ENCODE peak calls at places on chromosomes 1 and 21, in ten cellular contexts. L is breast epithelium, B is body of pancreas, P is Caco-2, A is ascending aorta, J is upper lobe of right lung, G is pancreas, T is BE2C, Q is transverse colon, E is stomach. I is an unnamed sample. For H3K27me3 and H3K4me1, the result is how much of the 10 kb centered on the place peaks cover.

GRCh38 chr1:18641005-18641941 is 10.6 kb downstream of the PAX7 start:
- DNase-seq in J (no peak), G (no peak), B (no peak), A (no peak), E (no peak), T (no peak), Q (no peak), L (no peak), P (no peak), I (no peak)

GRCh38 chr1:61293197-61293596 is 210.8 kb downstream of the NFIA start:
- DNase-seq in A (no peak), G (no peak), Q (no peak), T (no peak), J (no peak), P (no peak), B (no peak), E (no peak), L (no peak), I (no peak)

GRCh38 chr1:178645826-178646200 is 79.2 kb upstream of the RALGPS2 start:
- DNase-seq in E (no peak), G (no peak), Q (no peak), T (no peak), B (no peak), A (no peak), P (no peak), J (no peak), L (no peak), I (no peak)

GRCh38 chr21:15355066-15355465 is 290.3 kb upstream of the NRIP1 start:
- DNase-seq in L (no peak), A (no peak), E (no peak), J (no peak), T (no peak), B (no peak), P (no peak), G (no peak), Q (no peak), I (no peak)

GRCh38 chr1:43847882-43848281 is 85.7 kb upstream of the ARTN start:
- DNase-seq in A (no peak), J (no peak), G (no peak), T (no peak), Q (no peak), B (no peak), L (no peak), E (no peak), P (no peak), I (no peak)

GRCh38 chr1:60949154-60949825 is 133.1 kb upstream of the NFIA start:
- DNase-seq in A (no peak), P (no peak), L (no peak), G (no peak), J (no peak), E (no peak), Q (no peak), T (peak), B (no peak), I (no peak)

GRCh38 chr1:71930526-71930925 is 351.8 kb downstream of the NEGR1 start:
- DNase-seq in L (no peak), T (no peak), E (no peak), J (no peak), B (no peak), P (no peak), Q (no peak), G (no peak), A (no peak), I (no peak)

GRCh38 chr1:2785631-2786328 is 15.7 kb downstream of the TTC34 start:
- DNase-seq in B (peak), J (peak), G (no peak), Q (no peak), E (peak), T (no peak), L (no peak), P (no peak), A (no peak), I (peak)

GRCh38 chr1:168261390-168261789 is 19.3 kb upstream of the TBX19 start:
- DNase-seq in J (no peak), E (no peak), P (no peak), Q (no peak), L (no peak), A (no peak), G (no peak), B (no peak), T (no peak), I (no peak)

GRCh38 chr1:39819091-39819812 is 30.6 kb upstream of the BMP8B start:
- DNase-seq in P (no peak), J (no peak), L (no peak), A (no peak), Q (peak), E (peak), T (no peak), B (no peak), G (no peak), I (no peak)

GRCh38 chr1:64417828-64418227 is 52.1 kb upstream of the CACHD1 start:
- DNase-seq in B (no peak), E (no peak), Q (no peak), L (no peak), P (no peak), T (no peak), A (no peak), J (no peak), G (no peak), I (no peak)

GRCh38 chr1:48371598-48371997 is 100.4 kb downstream of the SPATA6 start:
- DNase-seq in J (no peak), T (no peak), P (no peak), Q (no peak), A (no peak), L (no peak), G (no peak), E (no peak), B (no peak), I (no peak)

GRCh38 chr1:36123357-36123756 is 1.7 kb downstream of the COL8A2 start:
- DNase-seq in P (no peak), B (no peak), A (no peak), G (no peak), E (no peak), L (no peak), J (peak), T (no peak), Q (no peak), I (no peak)

GRCh38 chr1:27356628-27357280 is 10.0 kb downstream of the MAP3K6 start:
- DNase-seq in Q (peak), L (no peak), B (peak), E (peak), A (no peak), P (no peak), G (peak), J (no peak), T (no peak), I (no peak)

GRCh38 chr1:208681878-208682663 is 437.9 kb upstream of the PLXNA2 start:
- DNase-seq in J (no peak), T (no peak), E (no peak), B (no peak), Q (no peak), G (no peak), L (no peak), A (no peak), P (no peak), I (no peak)

GRCh38 chr21:34498623-34499022 is 13.4 kb downstream of the KCNE1 start:
- DNase-seq in T (no peak), A (no peak), P (no peak), Q (no peak), G (no peak), B (no peak), L (peak), J (no peak), E (no peak), I (no peak)

GRCh38 chr1:74835046-74835445 is 102.1 kb downstream of the TYW3 start:
- DNase-seq in Q (no peak), B (no peak), T (no peak), L (no peak), E (no peak), P (no peak), G (no peak), J (no peak), A (no peak), I (no peak)

GRCh38 chr21:36788116-36788515 is 89.2 kb downstream of the SIM2 start:
- DNase-seq in Q (peak), T (no peak), L (no peak), B (no peak), E (peak), J (no peak), A (no peak), P (no peak), G (no peak), I (peak)

GRCh38 chr1:240169188-240169587 is 77.5 kb downstream of the FMN2 start:
- DNase-seq in T (no peak), A (no peak), G (no peak), J (no peak), B (no peak), E (no peak), P (no peak), L (no peak), Q (no peak), I (no peak)

GRCh38 chr1:182615468-182616129 is 11.4 kb upstream of the RGS16 start:
- DNase-seq in G (no peak), T (peak), B (no peak), J (peak), L (peak), E (no peak), P (no peak), Q (no peak), A (peak), I (no peak)

GRCh38 chr1:198018529-198018928 is 101.4 kb downstream of the LHX9 start:
- DNase-seq in Q (no peak), L (no peak), T (peak), J (no peak), A (no peak), E (no peak), G (no peak), B (no peak), P (no peak), I (no peak)

GRCh38 chr1:68207129-68207689 is 25.1 kb downstream of the WLS start:
- DNase-seq in J (no peak), P (no peak), B (no peak), L (no peak), E (no peak), T (no peak), A (no peak), Q (no peak), G (no peak), I (no peak)

GRCh38 chr21:41766883-41767605 is at the start of gene RIPK4:
- DNase-seq in Q (peak), J (peak), T (no peak), A (no peak), P (peak), G (peak), B (peak), L (peak), E (peak), I (peak)

GRCh38 chr1:39160703-39161102 is 43.8 kb upstream of the MACF1 start:
- DNase-seq in B (no peak), L (no peak), A (no peak), J (no peak), G (no peak), T (no peak), E (no peak), P (no peak), Q (no peak), I (no peak)

GRCh38 chr1:101004666-101005065 is 20.9 kb downstream of the DPH5 start:
- DNase-seq in B (no peak), T (no peak), P (no peak), G (no peak), J (no peak), L (no peak), E (no peak), A (no peak), Q (no peak), I (no peak)

GRCh38 chr1:51961231-51961630 is 29.3 kb downstream of the RAB3B start:
- DNase-seq in G (no peak), B (no peak), J (no peak), A (no peak), T (no peak), L (no peak), P (no peak), E (no peak), Q (no peak), I (no peak)

GRCh38 chr1:222167111-222167510 is 380.8 kb downstream of the HHIPL2 start:
- DNase-seq in J (no peak), Q (peak), A (no peak), P (peak), G (peak), L (no peak), T (peak), B (peak), E (peak), I (no peak)
- TF ChIP-seq CTCF in J (peak), Q (peak), A (no peak), P (peak), G (peak), L (peak), T (peak), B (peak), E (no peak), I (peak)

GRCh38 chr1:13513885-13514546 is at the start of gene LRRC38:
- DNase-seq in E (no peak), B (no peak), L (no peak), Q (peak), A (no peak), J (no peak), G (no peak), P (no peak), T (no peak), I (no peak)
- H3K27me3 ChIP-seq in E (under half), B (under half), L (under half), Q (half or more), A (under half), J (half or more), G (under half), P (under half), T (under half), I (under half)

GRCh38 chr21:26781331-26781730 is 63.9 kb downstream of the ADAMTS1 start:
- DNase-seq in B (no peak), Q (no peak), E (no peak), P (no peak), A (no peak), T (no peak), L (no peak), G (no peak), J (no peak), I (no peak)

GRCh38 chr21:26784974-26785373 is 60.2 kb downstream of the ADAMTS1 start:
- DNase-seq in T (no peak), G (no peak), Q (no peak), P (no peak), L (no peak), E (no peak), B (no peak), J (no peak), A (no peak), I (no peak)

GRCh38 chr21:26782349-26782748 is 62.9 kb downstream of the ADAMTS1 start:
- DNase-seq in L (no peak), G (no peak), Q (no peak), J (no peak), B (no peak), E (no peak), A (no peak), T (no peak), P (no peak), I (no peak)

GRCh38 chr21:26782754-26783153 is 62.5 kb downstream of the ADAMTS1 start:
- DNase-seq in J (no peak), G (no peak), T (no peak), B (no peak), P (no peak), E (no peak), L (no peak), Q (no peak), A (no peak), I (no peak)

GRCh38 chr21:26783801-26784200 is 61.4 kb downstream of the ADAMTS1 start:
- DNase-seq in P (no peak), L (no peak), A (no peak), J (no peak), B (no peak), Q (no peak), T (no peak), G (no peak), E (no peak), I (no peak)
- H3K4me1 ChIP-seq in P (under half), L (under half), A (under half), J (under half), B (under half), Q (under half), T (under half), G (under half), E (under half), I (under half)

DNA sequence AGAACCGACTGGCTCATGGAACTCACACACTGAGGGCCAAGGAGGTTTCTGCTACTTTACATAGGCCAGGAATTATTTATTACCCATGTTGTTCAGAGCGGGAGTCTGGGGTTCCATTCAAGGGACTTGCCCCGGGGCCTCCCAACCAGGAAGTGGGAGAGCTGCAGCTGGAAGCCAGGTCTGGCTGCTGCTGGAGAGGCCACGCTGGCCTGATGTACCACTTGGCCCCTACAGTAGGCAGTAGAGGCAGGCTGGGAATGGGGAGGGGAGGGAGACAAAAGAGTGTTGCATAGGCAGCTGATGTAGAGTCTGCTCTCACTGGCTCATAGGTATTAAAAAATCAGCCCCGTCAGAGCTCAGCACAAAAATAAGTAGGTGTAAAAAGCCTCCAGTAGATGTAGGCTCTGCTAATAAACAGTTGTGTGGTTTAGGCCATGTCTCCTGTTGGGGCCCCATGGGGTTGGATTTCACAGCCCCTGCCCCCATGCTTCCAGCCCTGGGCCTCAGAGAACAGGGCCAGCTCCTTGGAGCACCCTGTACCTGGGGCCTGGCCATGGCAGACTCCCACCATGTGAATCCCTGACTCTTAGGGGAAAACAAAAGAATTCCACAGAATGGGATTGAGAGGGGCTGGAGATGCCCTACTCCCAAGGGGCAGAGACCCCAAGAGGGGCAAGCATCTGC is 11.7 kb downstream of the LRP8 start:
- DNase-seq in T (peak), A (no peak), G (no peak), J (no peak), E (no peak), B (no peak), Q (peak), L (peak), P (no peak), I (no peak)
- TF ChIP-seq CTCF in T (peak), A (no peak), G (no peak), J (no peak), E (no peak), B (no peak), Q (no peak), L (no peak), P (no peak), I (peak)

GRCh38 chr1:153483776-153484175 is 23.3 kb upstream of the S100A7 start:
- DNase-seq in J (no peak), P (peak), T (no peak), B (no peak), L (no peak), Q (no peak), A (no peak), E (no peak), G (no peak), I (no peak)
- H3K27me3 ChIP-seq in J (under half), P (under half), T (under half), B (under half), L (under half), Q (under half), A (under half), E (under half), G (under half), I (under half)

GRCh38 chr1:234720709-234721436 is 110.9 kb upstream of the IRF2BP2 start:
- DNase-seq in J (no peak), P (no peak), Q (no peak), T (no peak), E (no peak), A (no peak), L (no peak), G (no peak), B (no peak), I (no peak)
- H3K4me1 ChIP-seq in J (half or more), P (half or more), Q (half or more), T (half or more), E (half or more), A (under half), L (under half), G (half or more), B (half or more), I (half or more)

I was measured in Peyer's patch.